ENCODE peak calls at places on chromosomes 1 and 21, in four cellular contexts. One of them, this sample, is unnamed.

GRCh38 chr1:24893431-24893830 is 36.6 kb downstream of the RUNX3 start:
- DNase-seq in B cell: no peak
- DNase-seq in GM13977: no peak
- DNase-seq in foreskin fibroblast: no peak
- DNase-seq in this sample: no peak

GRCh38 chr21:22438428-22439086 is 1440.3 kb downstream of the NCAM2 start:
- DNase-seq in B cell: no peak
- DNase-seq in GM13977: no peak
- DNase-seq in foreskin fibroblast: no peak
- DNase-seq in this sample: no peak

GRCh38 chr1:193542668-193543067 is 356.3 kb upstream of the B3GALT2 start:
- DNase-seq in B cell: no peak
- DNase-seq in GM13977: no peak
- DNase-seq in foreskin fibroblast: peak; percentile 26
- DNase-seq in this sample: no peak

GRCh38 chr1:90831910-90832309 is 114.8 kb upstream of the BARHL2 start:
- DNase-seq in B cell: no peak
- DNase-seq in GM13977: no peak
- DNase-seq in foreskin fibroblast: no peak
- DNase-seq in this sample: no peak

GRCh38 chr1:5611855-5612254 is 380.4 kb downstream of the NPHP4 start:
- DNase-seq in B cell: no peak
- DNase-seq in GM13977: no peak
- DNase-seq in foreskin fibroblast: no peak
- DNase-seq in this sample: no peak

GRCh38 chr1:30284226-30284625 is 439.2 kb downstream of the MATN1 start:
- DNase-seq in B cell: no peak
- DNase-seq in GM13977: no peak
- DNase-seq in foreskin fibroblast: no peak
- DNase-seq in this sample: no peak

GRCh38 chr1:212488436-212489283 is 55.9 kb downstream of the NENF start:
- DNase-seq in B cell: no peak
- DNase-seq in GM13977: peak; percentile 79
- DNase-seq in foreskin fibroblast: no peak
- DNase-seq in this sample: peak; percentile 81

GRCh38 chr1:216247937-216248336 is 175.3 kb downstream of the USH2A start:
- DNase-seq in B cell: no peak
- DNase-seq in GM13977: no peak
- DNase-seq in foreskin fibroblast: no peak
- DNase-seq in this sample: no peak

GRCh38 chr1:237386362-237387143 is 344.6 kb downstream of the RYR2 start:
- DNase-seq in B cell: no peak
- DNase-seq in GM13977: peak; percentile 26
- DNase-seq in foreskin fibroblast: peak; percentile 0
- DNase-seq in this sample: peak; percentile 34

GRCh38 chr21:35833388-35833787 is 226.9 kb downstream of the SETD4 start:
- DNase-seq in B cell: no peak
- DNase-seq in GM13977: no peak
- DNase-seq in foreskin fibroblast: no peak
- DNase-seq in this sample: no peak

GRCh38 chr1:153306303-153307220 is 6.2 kb downstream of the PGLYRP3 start:
- DNase-seq in B cell: no peak
- DNase-seq in GM13977: no peak
- DNase-seq in foreskin fibroblast: no peak
- DNase-seq in this sample: no peak

GRCh38 chr1:234955107-234955731 is 173.4 kb downstream of the TOMM20 start:
- DNase-seq in B cell: no peak
- DNase-seq in GM13977: no peak
- DNase-seq in foreskin fibroblast: no peak
- DNase-seq in this sample: no peak

GRCh38 chr1:2934642-2935081 is 86.6 kb upstream of the ACTRT2 start:
- DNase-seq in B cell: no peak
- DNase-seq in GM13977: no peak
- DNase-seq in foreskin fibroblast: no peak
- DNase-seq in this sample: no peak

GRCh38 chr1:81231729-81232038 is 569.0 kb upstream of the ADGRL2 start:
- DNase-seq in B cell: no peak
- DNase-seq in GM13977: no peak
- DNase-seq in foreskin fibroblast: peak; percentile 62
- DNase-seq in this sample: no peak

GRCh38 chr1:47805826-47806450 is 191.2 kb downstream of the TRABD2B start:
- DNase-seq in B cell: no peak
- DNase-seq in GM13977: no peak
- DNase-seq in foreskin fibroblast: no peak
- DNase-seq in this sample: no peak

GRCh38 chr1:26538480-26539412 is 9.2 kb downstream of the RPS6KA1 start:
- DNase-seq in B cell: no peak
- DNase-seq in GM13977: peak; percentile 61
- DNase-seq in foreskin fibroblast: no peak
- DNase-seq in this sample: no peak

GRCh38 chr1:56469640-56470371 is 109.6 kb downstream of the PLPP3 start:
- DNase-seq in B cell: no peak
- DNase-seq in GM13977: no peak
- DNase-seq in foreskin fibroblast: no peak
- DNase-seq in this sample: no peak

GRCh38 chr1:201731592-201731991 is 97.4 kb upstream of the IPO9 start:
- DNase-seq in B cell: no peak
- DNase-seq in GM13977: no peak
- DNase-seq in foreskin fibroblast: no peak
- DNase-seq in this sample: no peak

GRCh38 chr21:33855190-33855589 is 60.4 kb downstream of the ATP5PO start:
- DNase-seq in B cell: no peak
- DNase-seq in GM13977: no peak
- DNase-seq in foreskin fibroblast: no peak
- DNase-seq in this sample: no peak

GRCh38 chr1:109821221-109821669 is 57.5 kb upstream of the EPS8L3 start:
- DNase-seq in B cell: no peak
- DNase-seq in GM13977: peak; percentile 2
- DNase-seq in foreskin fibroblast: peak; percentile 97
- DNase-seq in this sample: peak; percentile 16

GRCh38 chr1:27161594-27161993 is 6.7 kb upstream of the SLC9A1 start:
- DNase-seq in B cell: peak; percentile 55
- DNase-seq in GM13977: peak; percentile 57
- DNase-seq in foreskin fibroblast: no peak
- DNase-seq in this sample: peak; percentile 66

GRCh38 chr1:84892657-84893618 is at the start of gene LPAR3:
- DNase-seq in B cell: no peak
- DNase-seq in GM13977: peak; percentile 34
- DNase-seq in foreskin fibroblast: peak; percentile 35
- DNase-seq in this sample: peak; percentile 36

GRCh38 chr1:24388331-24388870 is 25.2 kb downstream of the STPG1 start:
- DNase-seq in B cell: no peak
- DNase-seq in GM13977: no peak
- DNase-seq in foreskin fibroblast: no peak
- DNase-seq in this sample: no peak

GRCh38 chr1:147624011-147624410 is 46.3 kb downstream of the ACP6 start:
- DNase-seq in B cell: no peak
- DNase-seq in GM13977: no peak
- DNase-seq in foreskin fibroblast: no peak
- DNase-seq in this sample: no peak

GRCh38 chr1:226027861-226028260 is 28.7 kb upstream of the SDE2 start:
- DNase-seq in B cell: no peak
- DNase-seq in GM13977: no peak
- DNase-seq in foreskin fibroblast: no peak
- DNase-seq in this sample: no peak

GRCh38 chr1:24905979-24906720 is 23.9 kb downstream of the RUNX3 start:
- DNase-seq in B cell: peak; percentile 26
- DNase-seq in GM13977: peak; percentile 23
- DNase-seq in foreskin fibroblast: no peak
- DNase-seq in this sample: peak; percentile 28

GRCh38 chr1:35539073-35539823 is 18.0 kb downstream of the KIAA0319L start:
- DNase-seq in B cell: no peak
- DNase-seq in GM13977: no peak
- DNase-seq in foreskin fibroblast: peak; percentile 32
- DNase-seq in this sample: peak; percentile 18

GRCh38 chr1:89022167-89022959 is at the start of gene GBP3:
- DNase-seq in B cell: peak; percentile 37
- DNase-seq in GM13977: peak; percentile 34
- DNase-seq in foreskin fibroblast: peak; percentile 44
- DNase-seq in this sample: peak; percentile 52

GRCh38 chr1:143698016-143698415 is 273.8 kb downstream of the FAM72C start:
- DNase-seq in B cell: no peak
- DNase-seq in GM13977: no peak
- DNase-seq in foreskin fibroblast: no peak
- DNase-seq in this sample: no peak

GRCh38 chr1:207813946-207814345 is 62.1 kb downstream of the CD46 start:
- DNase-seq in B cell: no peak
- DNase-seq in GM13977: no peak
- DNase-seq in foreskin fibroblast: no peak
- DNase-seq in this sample: no peak

GRCh38 chr1:200353232-200353631 is 56.6 kb downstream of the ZNF281 start:
- DNase-seq in B cell: no peak
- DNase-seq in GM13977: no peak
- DNase-seq in foreskin fibroblast: no peak
- DNase-seq in this sample: no peak

GRCh38 chr21:32702702-32703101 is 25.1 kb downstream of the SYNJ1 start:
- DNase-seq in B cell: no peak
- DNase-seq in GM13977: no peak
- DNase-seq in foreskin fibroblast: peak; percentile 44
- DNase-seq in this sample: no peak

GRCh38 chr21:45620201-45620600 is 23.3 kb upstream of the PCBP3 start:
- DNase-seq in B cell: no peak
- DNase-seq in GM13977: no peak
- DNase-seq in foreskin fibroblast: no peak
- DNase-seq in this sample: no peak

GRCh38 chr21:45618287-45618686 is 25.2 kb upstream of the PCBP3 start:
- DNase-seq in B cell: no peak
- DNase-seq in GM13977: no peak
- DNase-seq in foreskin fibroblast: peak; percentile 40
- DNase-seq in this sample: no peak

GRCh38 chr21:45615145-45615711 is 28.3 kb upstream of the PCBP3 start:
- DNase-seq in B cell: peak; percentile 72
- DNase-seq in GM13977: peak; percentile 70
- DNase-seq in foreskin fibroblast: no peak
- DNase-seq in this sample: peak; percentile 84

GRCh38 chr21:45618846-45619485 is 24.6 kb upstream of the PCBP3 start:
- DNase-seq in B cell: no peak
- DNase-seq in GM13977: no peak
- DNase-seq in foreskin fibroblast: peak; percentile 30
- DNase-seq in this sample: no peak

DNA sequence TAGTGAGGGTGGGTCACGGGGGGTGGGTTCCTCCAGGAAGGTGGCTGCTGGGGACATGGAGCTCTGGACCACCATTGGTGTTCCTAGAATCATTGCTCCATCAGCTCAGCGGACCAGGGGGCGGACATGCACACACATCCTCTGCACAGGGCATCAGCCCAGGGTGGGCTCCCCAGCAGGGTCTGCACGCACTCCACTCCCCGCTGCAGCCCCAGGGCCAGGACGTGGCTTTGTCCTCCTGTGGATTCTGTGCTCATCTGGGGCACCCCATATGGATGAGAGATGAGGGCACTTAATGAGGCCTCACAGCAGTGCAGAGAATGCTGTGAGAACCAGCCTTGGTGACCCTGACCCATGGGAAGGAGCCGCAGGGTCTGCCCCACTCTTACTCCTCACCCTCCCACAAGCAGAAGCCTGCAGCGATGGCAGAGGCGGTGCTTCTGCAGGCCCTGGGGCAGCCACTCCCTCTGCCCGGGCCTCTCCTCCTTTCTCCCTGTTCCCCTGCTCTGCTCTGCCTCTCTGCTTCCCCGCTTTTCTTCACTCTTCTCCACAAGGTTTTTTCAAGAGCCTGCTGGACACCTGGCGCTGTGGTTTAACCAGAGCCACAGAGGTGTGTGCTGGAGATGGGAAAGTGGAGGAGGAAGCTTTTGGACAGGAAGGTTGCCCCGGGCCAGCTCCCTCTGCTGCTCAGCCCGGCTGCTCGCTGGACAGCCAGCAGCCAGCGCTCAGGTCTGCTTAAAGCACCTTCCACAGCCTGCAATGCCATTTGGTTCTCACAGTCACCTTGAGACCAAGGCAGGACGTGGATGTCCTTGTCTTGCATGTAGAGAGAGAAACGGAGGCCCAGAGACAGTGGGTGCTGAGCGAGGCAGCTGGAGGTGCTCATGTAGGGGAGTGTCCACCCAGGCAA is 26.2 kb upstream of the PCBP3 start:
- DNase-seq in B cell: no peak
- DNase-seq in GM13977: no peak
- DNase-seq in foreskin fibroblast: no peak
- DNase-seq in this sample: no peak
- TF ChIP-seq CTCF in B cell: no peak
- TF ChIP-seq CTCF in GM13977: no peak
- TF ChIP-seq CTCF in foreskin fibroblast: no peak
- TF ChIP-seq CTCF in this sample: no peak

GRCh38 chr1:184686540-184686939 is 68.1 kb downstream of the EDEM3 start:
- DNase-seq in B cell: no peak
- DNase-seq in GM13977: no peak
- DNase-seq in foreskin fibroblast: peak; percentile 44
- DNase-seq in this sample: no peak
- TF ChIP-seq CTCF in B cell: no peak
- TF ChIP-seq CTCF in GM13977: no peak
- TF ChIP-seq CTCF in foreskin fibroblast: no peak
- TF ChIP-seq CTCF in this sample: no peak

DNA sequence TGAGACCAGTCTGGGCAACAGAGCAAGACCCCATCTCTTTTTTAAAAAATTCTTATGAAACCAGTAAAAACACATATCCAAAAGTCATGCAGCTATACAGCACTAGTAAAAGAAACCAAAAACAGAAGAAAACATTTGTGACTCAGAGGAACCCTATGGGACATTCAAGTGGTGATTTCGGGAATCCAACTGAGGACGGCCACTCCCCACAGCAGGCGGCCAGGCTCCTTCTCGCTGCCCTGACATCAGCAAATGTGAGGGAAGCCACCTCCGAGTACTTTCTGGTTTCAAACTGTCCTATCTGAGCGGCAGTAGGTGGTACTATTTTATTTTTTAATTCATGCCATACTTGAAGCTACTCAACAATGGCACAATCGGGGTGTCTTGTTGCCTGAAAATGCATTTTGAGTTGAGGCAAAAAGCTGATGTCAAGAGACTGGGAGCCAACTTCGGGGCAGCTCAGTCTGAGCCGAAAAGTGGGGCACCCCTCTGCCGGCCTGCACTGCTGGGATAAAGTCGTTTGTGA is 3.3 kb downstream of the SUMO3 start:
- DNase-seq in B cell: no peak
- DNase-seq in GM13977: no peak
- DNase-seq in foreskin fibroblast: no peak
- DNase-seq in this sample: no peak
- TF ChIP-seq CTCF in B cell: no peak
- TF ChIP-seq CTCF in GM13977: no peak
- TF ChIP-seq CTCF in foreskin fibroblast: no peak
- TF ChIP-seq CTCF in this sample: no peak

DNA sequence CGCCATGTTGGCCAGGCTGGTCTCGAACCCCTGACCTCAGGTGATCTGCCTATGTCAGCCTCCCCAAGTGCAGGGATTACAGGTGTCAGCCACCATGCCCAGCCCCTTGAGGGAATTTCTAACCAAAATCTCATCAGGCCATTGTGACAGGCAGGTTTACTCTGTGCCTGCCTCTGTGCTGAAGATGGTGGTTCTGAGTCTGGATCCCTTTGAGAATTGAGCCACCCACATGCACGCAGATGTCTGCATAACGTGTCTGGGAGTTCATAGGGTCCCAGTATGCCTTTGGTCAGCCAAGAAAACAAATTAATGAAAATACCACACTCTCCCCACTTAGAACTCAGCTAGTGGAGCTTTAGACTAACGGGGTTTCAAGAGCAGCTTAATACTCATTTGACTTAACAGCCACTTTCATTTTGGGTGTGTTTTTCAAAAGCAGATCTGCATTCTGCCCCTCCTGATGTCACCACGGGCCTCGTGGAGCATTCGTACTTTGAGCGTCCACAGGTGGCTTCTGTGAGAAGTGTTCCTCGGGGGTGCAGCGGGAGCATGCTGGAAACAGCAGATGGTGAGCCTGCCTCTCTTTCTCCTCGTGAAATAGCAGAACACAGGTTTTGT is 45.3 kb downstream of the DIP2A start:
- DNase-seq in B cell: no peak
- DNase-seq in GM13977: peak; percentile 62
- DNase-seq in foreskin fibroblast: no peak
- DNase-seq in this sample: peak; percentile 57
- TF ChIP-seq CTCF in B cell: no peak
- TF ChIP-seq CTCF in GM13977: peak; percentile 37
- TF ChIP-seq CTCF in foreskin fibroblast: no peak
- TF ChIP-seq CTCF in this sample: peak; percentile 8